ENCODE peak calls at places on chromosomes 11 and 22, in seven cellular contexts. K is cardiac muscle cell, Q is mucosa of descending colon, H is fibroblast of lung, W is gastrocnemius medialis, R is stomach, Y is tibial artery. J is an unnamed sample.
A peak's percentile ranks its signal among the peaks of the same experiment; 100 is the strongest.

GRCh38 chr11:65524010-65524746 is 705 bp upstream of the SCYL1 start:
- DNase-seq in Q (peak; percentile 78), K (no peak), Y (peak; percentile 84), R (no peak), W (no peak), H (no peak), J (peak; percentile 61)

GRCh38 chr22:43968614-43969013 is 13.4 kb downstream of the SAMM50 start:
- DNase-seq in W (no peak), H (no peak), Q (no peak), R (no peak), K (no peak), Y (no peak), J (no peak)

GRCh38 chr11:112656772-112657428 is 304.3 kb upstream of the NCAM1 start:
- DNase-seq in H (peak; percentile 44), R (no peak), Y (no peak), K (peak; percentile 42), W (peak; percentile 82), Q (no peak), J (no peak)

GRCh38 chr11:102448869-102449224 is 3.7 kb downstream of the TMEM123 start:
- DNase-seq in W (no peak), H (no peak), R (no peak), Q (no peak), Y (no peak), K (no peak), J (no peak)

GRCh38 chr22:30876925-30877553 is 91.5 kb downstream of the MORC2 start:
- DNase-seq in W (no peak), H (peak; percentile 70), R (no peak), Y (peak; percentile 32), K (peak; percentile 92), Q (peak; percentile 19), J (no peak)

GRCh38 chr11:47108214-47108613 is 68.5 kb downstream of the ARFGAP2 start:
- DNase-seq in R (no peak), Y (no peak), K (no peak), W (no peak), Q (no peak), H (no peak), J (no peak)

GRCh38 chr11:120873966-120874365 is 149.9 kb upstream of the TBCEL start:
- DNase-seq in Y (no peak), Q (no peak), K (no peak), W (no peak), H (no peak), R (no peak), J (no peak)

GRCh38 chr22:45131749-45132148 is 32.0 kb upstream of the NUP50 start:
- DNase-seq in K (no peak), W (peak; percentile 5), R (no peak), Y (peak; percentile 68), Q (no peak), H (peak; percentile 15), J (no peak)

GRCh38 chr11:108880510-108880909 is 215.6 kb downstream of the DDX10 start:
- DNase-seq in Y (no peak), H (no peak), K (no peak), Q (no peak), R (no peak), W (no peak), J (no peak)

GRCh38 chr11:88487646-88488045 is 150.1 kb upstream of the CTSC start:
- DNase-seq in Q (no peak), W (no peak), R (no peak), H (no peak), Y (no peak), K (no peak), J (no peak)

GRCh38 chr11:125990244-125990643 is 44.4 kb downstream of the VSIG10L2 start:
- DNase-seq in H (peak; percentile 59), R (no peak), W (no peak), Q (no peak), Y (no peak), K (peak; percentile 77), J (peak; percentile 36)

GRCh38 chr11:27012254-27012921 is 18.5 kb downstream of the FIBIN start:
- DNase-seq in H (peak; percentile 90), Y (no peak), K (peak; percentile 76), W (no peak), R (no peak), Q (no peak), J (no peak)

GRCh38 chr11:62664405-62665074 is 470 bp downstream of the C11orf98 start:
- DNase-seq in K (peak; percentile 57), Y (no peak), R (peak; percentile 55), Q (peak; percentile 79), H (no peak), W (no peak), J (peak; percentile 45)

GRCh38 chr11:12128191-12128841 is 17.9 kb downstream of the MICAL2 start:
- DNase-seq in W (no peak), R (no peak), Q (no peak), K (no peak), H (no peak), Y (no peak), J (no peak)

GRCh38 chr22:45231293-45231692 is 9.4 kb downstream of the KIAA0930 start:
- DNase-seq in H (no peak), W (no peak), K (no peak), Q (no peak), R (no peak), Y (no peak), J (no peak)

GRCh38 chr11:73757598-73757997 is 3.3 kb downstream of the RAB6A start:
- DNase-seq in Y (no peak), K (peak; percentile 24), R (no peak), W (no peak), Q (no peak), H (peak; percentile 53), J (no peak)

GRCh38 chr22:19766506-19767426 is 6.2 kb downstream of the TBX1 start:
- DNase-seq in H (no peak), R (peak; percentile 71), Y (no peak), K (peak; percentile 22), Q (peak; percentile 70), W (peak; percentile 23), J (peak; percentile 91)

GRCh38 chr11:91261513-91261912 is 963.1 kb upstream of the FAT3 start:
- DNase-seq in Y (no peak), R (no peak), K (no peak), Q (no peak), H (no peak), W (no peak), J (no peak)

GRCh38 chr11:64842366-64842759 is 2.1 kb downstream of the CDC42BPG start:
- DNase-seq in Q (peak; percentile 48), R (no peak), H (no peak), K (no peak), W (no peak), Y (no peak), J (no peak)

GRCh38 chr11:62497132-62497915 is 49.3 kb downstream of the AHNAK start:
- DNase-seq in Q (no peak), W (peak; percentile 35), K (peak; percentile 74), R (peak; percentile 28), Y (no peak), H (peak; percentile 66), J (peak; percentile 28)

GRCh38 chr11:117993988-117994741 is 8.0 kb downstream of the IL10RA start:
- DNase-seq in H (no peak), K (no peak), W (no peak), R (no peak), Q (peak; percentile 48), Y (peak; percentile 78), J (peak; percentile 47)

GRCh38 chr11:117997436-117998200 is 11.4 kb downstream of the IL10RA start:
- DNase-seq in K (no peak), R (no peak), H (no peak), W (no peak), Y (no peak), Q (no peak), J (no peak)

GRCh38 chr11:117995472-117995871 is 9.3 kb downstream of the IL10RA start:
- DNase-seq in H (no peak), W (no peak), K (no peak), Y (no peak), R (no peak), Q (peak; percentile 48), J (no peak)

GRCh38 chr11:117998201-117998579 is 12.0 kb downstream of the IL10RA start:
- DNase-seq in W (no peak), Y (no peak), K (no peak), R (no peak), Q (no peak), H (no peak), J (no peak)

DNA sequence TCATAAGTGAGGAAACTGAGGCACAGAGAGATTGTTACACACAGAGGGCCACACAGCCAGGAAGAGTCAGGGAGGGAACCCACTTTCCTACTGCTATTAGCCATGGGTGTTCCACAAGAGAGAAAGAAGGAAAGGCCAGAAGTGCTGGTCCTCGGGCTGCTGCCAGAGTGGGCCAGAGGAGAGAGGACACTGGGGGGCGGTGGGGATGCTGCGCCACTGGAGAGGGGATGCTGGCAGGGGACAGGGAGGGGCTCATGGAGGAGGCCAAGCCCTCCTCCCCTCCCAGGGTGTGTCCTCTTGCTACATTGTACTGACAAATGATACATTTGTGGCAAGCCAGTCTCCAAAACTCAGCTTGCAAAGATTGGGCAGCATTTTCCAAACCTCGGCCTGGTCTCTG is 9.9 kb downstream of the IL10RA start:
- DNase-seq in Y (no peak), K (no peak), Q (peak; percentile 35), H (no peak), R (no peak), W (no peak), J (peak; percentile 34)
- H3K4me1 ChIP-seq in Y (no peaks in the 10 kb centered on the region), K (no peaks in the 10 kb centered on the region), Q (peaks cover 2% of the 10 kb centered on the region), H (no peaks in the 10 kb centered on the region), R (peaks cover 32% of the 10 kb centered on the region), W (no peaks in the 10 kb centered on the region), J (peaks cover 16% of the 10 kb centered on the region)

GRCh38 chr11:76456571-76456970 is 11.8 kb downstream of the EMSY start:
- DNase-seq in H (no peak), Y (no peak), R (no peak), K (no peak), W (no peak), Q (no peak), J (no peak)
- H3K4me1 ChIP-seq in H (peaks cover 8% of the 10 kb centered on the region), Y (no peaks in the 10 kb centered on the region), R (peaks cover 9% of the 10 kb centered on the region), K (peaks cover 34% of the 10 kb centered on the region), W (no peaks in the 10 kb centered on the region), Q (no peaks in the 10 kb centered on the region), J (no peaks in the 10 kb centered on the region)

DNA sequence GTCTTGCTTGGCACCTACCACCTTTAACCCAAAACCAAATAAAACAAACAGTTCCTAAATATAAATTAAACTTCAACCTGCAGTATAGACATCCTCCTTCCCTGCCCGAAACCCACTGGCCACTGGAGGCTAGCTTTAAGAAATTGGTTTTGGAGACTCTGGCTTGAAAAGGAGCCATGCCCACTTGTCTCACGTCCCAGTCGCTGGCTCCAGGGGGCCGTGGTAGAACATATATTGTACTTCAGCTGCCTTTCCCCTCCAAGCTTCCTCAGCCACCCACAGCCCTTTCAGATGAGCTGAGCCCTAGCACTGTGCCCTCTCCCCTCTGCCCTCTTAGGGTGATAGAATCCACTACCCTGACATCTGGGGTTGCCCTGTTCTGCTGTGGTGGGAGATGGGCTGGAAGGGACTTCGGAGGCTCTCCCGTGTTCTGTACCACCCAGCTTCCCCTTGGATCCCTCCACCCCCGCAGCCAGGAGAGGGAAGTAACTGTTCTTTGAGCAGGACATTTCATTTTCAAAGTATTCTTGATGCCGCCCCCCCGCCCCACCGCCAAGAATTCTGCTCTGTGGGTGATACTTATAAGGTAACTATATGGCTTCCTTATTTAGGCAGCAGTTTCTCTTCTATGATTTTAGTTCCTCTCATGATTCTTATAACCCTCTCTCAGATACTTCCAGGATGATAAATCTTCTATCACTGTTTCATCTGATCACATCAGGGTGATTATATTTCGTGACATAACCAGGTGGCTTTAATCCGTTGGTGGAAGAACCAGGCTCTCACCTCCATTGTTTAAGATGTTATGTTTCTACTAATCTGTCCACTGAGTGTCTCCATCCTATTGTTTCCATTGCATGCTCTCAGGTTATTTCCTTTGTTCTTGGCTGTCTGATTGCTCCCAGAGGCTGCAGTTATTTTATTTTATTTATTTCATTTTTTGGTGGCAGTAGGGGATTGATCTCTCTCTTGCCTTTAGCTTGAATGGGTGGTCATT is 24.0 kb downstream of the ZBTB16 start:
- DNase-seq in Y (no peak), H (no peak), K (no peak), Q (no peak), R (no peak), W (no peak), J (no peak)
- H3K4me1 ChIP-seq in Y (peaks cover 99% of the 10 kb centered on the region), H (no peaks in the 10 kb centered on the region), K (peaks cover 12% of the 10 kb centered on the region), Q (peaks cover 48% of the 10 kb centered on the region), R (peaks cover 99% of the 10 kb centered on the region), W (peaks cover 100% of the 10 kb centered on the region), J (peaks cover 100% of the 10 kb centered on the region)

GRCh38 chr11:35046606-35047005 is 92.4 kb upstream of the CD44 start:
- DNase-seq in Y (no peak), W (no peak), Q (no peak), H (no peak), K (no peak), R (no peak), J (no peak)
- H3K4me1 ChIP-seq in Y (peaks cover 5% of the 10 kb centered on the region), W (peaks cover 18% of the 10 kb centered on the region), Q (no peaks in the 10 kb centered on the region), H (peaks cover 4% of the 10 kb centered on the region), K (peaks cover 32% of the 10 kb centered on the region), R (peaks cover 50% of the 10 kb centered on the region), J (peaks cover 15% of the 10 kb centered on the region)

J was measured in upper lobe of left lung.